ENCODE peak calls at places on chromosome 1, in eight cellular contexts. K is heart left ventricle, O is HCT116, I is sigmoid colon, G is AG09309, B is stomach, J is AG04449, Y is neuronal stem cell. C is an unnamed sample.

GRCh38 chr1:34904236-34905097 is 25.0 kb downstream of the DLGAP3 start:
- DNase-seq in K (no peak), O (no peak), I (no peak), G (no peak), B (no peak), J (no peak), Y (no peak), C (no peak)

GRCh38 chr1:11273595-11274234 is 717 bp downstream of the UBIAD1 start:
- DNase-seq in K (no peak), O (no peak), I (no peak), G (no peak), B (no peak), J (no peak), Y (no peak), C (no peak)

GRCh38 chr1:22053018-22053860 is 730 bp downstream of the CDC42 start:
- DNase-seq in K (peak), O (no peak), I (peak), G (no peak), B (peak), J (peak), Y (peak), C (no peak)

GRCh38 chr1:202106340-202107284 is 16.1 kb upstream of the GPR37L1 start:
- DNase-seq in K (no peak), O (peak), I (no peak), G (no peak), B (peak), J (no peak), Y (no peak), C (no peak)

GRCh38 chr1:1470626-1471388 is 758 bp upstream of the ATAD3B start:
- DNase-seq in K (no peak), O (no peak), I (no peak), G (no peak), B (no peak), J (no peak), Y (no peak), C (no peak)

GRCh38 chr1:205348559-205349477 is 7.9 kb downstream of the KLHDC8A start:
- DNase-seq in K (no peak), O (no peak), I (no peak), G (no peak), B (no peak), J (no peak), Y (no peak), C (no peak)

GRCh38 chr1:9629445-9630201 is 21.9 kb upstream of the PIK3CD start:
- DNase-seq in K (peak), O (no peak), I (no peak), G (no peak), B (peak), J (no peak), Y (no peak), C (no peak)

GRCh38 chr1:51472349-51472748 is 46.7 kb downstream of the EPS15 start:
- DNase-seq in K (no peak), O (no peak), I (no peak), G (no peak), B (no peak), J (no peak), Y (no peak), C (no peak)

GRCh38 chr1:66444438-66445265 is 89.3 kb upstream of the SGIP1 start:
- DNase-seq in K (no peak), O (no peak), I (no peak), G (no peak), B (no peak), J (no peak), Y (no peak), C (no peak)

GRCh38 chr1:66443793-66444192 is 90.2 kb upstream of the SGIP1 start:
- DNase-seq in K (no peak), O (no peak), I (no peak), G (no peak), B (no peak), J (no peak), Y (no peak), C (no peak)

GRCh38 chr1:66450043-66450514 is 83.9 kb upstream of the SGIP1 start:
- DNase-seq in K (no peak), O (no peak), I (no peak), G (no peak), B (no peak), J (no peak), Y (no peak), C (no peak)

GRCh38 chr1:66445492-66446181 is 88.3 kb upstream of the SGIP1 start:
- DNase-seq in K (no peak), O (no peak), I (no peak), G (no peak), B (peak), J (no peak), Y (no peak), C (no peak)

DNA sequence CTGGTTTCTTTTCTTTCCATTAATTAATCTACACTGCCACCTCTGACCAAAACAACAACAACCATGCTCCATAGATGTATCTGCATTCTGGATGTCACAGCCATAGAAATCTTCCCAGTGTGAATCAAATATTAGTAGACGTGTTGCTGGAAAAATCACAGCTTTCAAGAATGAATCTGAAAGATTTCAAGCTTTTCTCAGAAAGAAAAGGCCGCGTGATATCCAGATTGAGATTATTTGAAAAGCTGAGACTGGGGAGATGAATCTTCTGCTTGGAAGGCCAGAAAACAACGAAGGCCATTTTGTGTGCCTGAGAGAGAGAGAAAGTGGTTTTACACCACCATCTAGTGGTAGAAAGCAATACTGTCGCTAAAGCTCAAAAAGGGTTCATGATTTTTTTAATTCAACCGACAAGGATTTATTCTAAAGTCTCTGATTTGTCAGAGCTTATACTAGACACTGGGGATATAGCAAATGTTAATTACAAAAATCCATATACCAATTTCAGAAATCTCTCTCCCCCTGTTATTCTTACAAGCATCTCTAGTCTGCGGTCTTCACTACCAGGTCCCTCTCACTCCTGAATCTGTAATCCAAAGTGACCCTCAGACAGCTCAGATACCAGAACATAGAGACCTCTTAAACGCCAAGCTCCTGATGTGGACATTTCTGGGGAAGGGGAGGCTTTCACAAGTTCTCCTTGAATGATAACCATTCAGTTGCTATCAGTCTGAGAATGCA is 87.5 kb upstream of the SGIP1 start:
- DNase-seq in K (no peak), O (peak), I (no peak), G (peak), B (no peak), J (peak), Y (peak), C (peak)
- H3K4me3 ChIP-seq in K (no peak), O (no peak), I (no peak), G (no peak), B (no peak), J (no peak), Y (no peak), C (no peak)

GRCh38 chr1:209805341-209805781 is 581 bp downstream of the IRF6 start:
- DNase-seq in K (no peak), O (no peak), I (no peak), G (no peak), B (peak), J (no peak), Y (no peak), C (no peak)
- H3K4me3 ChIP-seq in K (no peak), O (peak), I (peak), G (no peak), B (peak), J (peak), Y (no peak), C (peak)

GRCh38 chr1:110606784-110607662 is 865 bp upstream of the KCNA2 start:
- DNase-seq in K (peak), O (no peak), I (no peak), G (no peak), B (no peak), J (no peak), Y (peak), C (no peak)

GRCh38 chr1:110608247-110608646 is 2.1 kb upstream of the KCNA2 start:
- DNase-seq in K (no peak), O (no peak), I (no peak), G (no peak), B (no peak), J (no peak), Y (no peak), C (no peak)

GRCh38 chr1:110605901-110606783 is at the start of gene KCNA2:
- DNase-seq in K (peak), O (no peak), I (peak), G (no peak), B (peak), J (no peak), Y (peak), C (no peak)

GRCh38 chr1:110605446-110605845 is 712 bp downstream of the KCNA2 start:
- DNase-seq in K (no peak), O (no peak), I (no peak), G (no peak), B (no peak), J (no peak), Y (no peak), C (no peak)

DNA sequence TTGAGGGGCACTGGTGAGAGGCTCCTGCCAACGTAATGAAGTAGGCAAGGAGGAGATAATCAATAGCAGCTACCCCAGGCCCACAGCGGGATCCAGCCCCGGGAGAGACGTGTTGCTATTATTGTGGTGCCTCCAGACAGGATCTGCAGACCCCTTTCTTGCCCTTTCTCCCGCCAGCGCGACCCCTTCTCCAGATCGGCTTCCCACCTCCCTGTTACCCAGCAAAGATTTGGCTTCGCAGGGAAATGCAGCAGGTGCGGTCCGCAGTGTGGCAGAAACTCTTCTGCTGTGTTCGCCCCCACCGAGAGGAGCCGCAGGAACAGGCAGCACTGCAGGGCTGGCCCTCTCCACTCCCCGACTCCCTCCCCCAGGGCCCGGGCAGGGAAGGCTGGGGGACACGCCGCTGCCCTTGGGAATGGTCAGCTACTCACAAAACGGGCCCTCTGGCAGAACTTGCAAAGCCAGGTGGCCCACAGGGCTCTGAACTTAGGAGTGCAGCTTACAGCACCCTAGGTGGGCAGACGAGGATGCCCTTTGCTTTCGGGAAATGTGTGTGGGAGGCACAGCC is 1.6 kb upstream of the KCNA2 start:
- DNase-seq in K (no peak), O (no peak), I (no peak), G (no peak), B (no peak), J (no peak), Y (peak), C (no peak)
- H3K4me3 ChIP-seq in K (no peak), O (no peak), I (peak), G (no peak), B (peak), J (no peak), Y (no peak), C (no peak)

GRCh38 chr1:84541679-84542078 is 32.6 kb downstream of the CTBS start:
- DNase-seq in K (no peak), O (peak), I (no peak), G (no peak), B (no peak), J (no peak), Y (no peak), C (no peak)

GRCh38 chr1:84540759-84541158 is 33.5 kb downstream of the CTBS start:
- DNase-seq in K (no peak), O (no peak), I (no peak), G (peak), B (no peak), J (peak), Y (no peak), C (no peak)

GRCh38 chr1:84538599-84538998 is 32.2 kb upstream of the GNG5 start:
- DNase-seq in K (no peak), O (no peak), I (no peak), G (no peak), B (no peak), J (no peak), Y (no peak), C (no peak)

GRCh38 chr1:84539972-84540371 is 33.6 kb upstream of the GNG5 start:
- DNase-seq in K (no peak), O (no peak), I (no peak), G (no peak), B (no peak), J (no peak), Y (no peak), C (no peak)
- H3K4me3 ChIP-seq in K (no peak), O (no peak), I (no peak), G (no peak), B (no peak), J (no peak), Y (no peak), C (no peak)

GRCh38 chr1:152441756-152442155 is 27.7 kb upstream of the CRNN start:
- DNase-seq in K (no peak), O (no peak), I (no peak), G (no peak), B (no peak), J (no peak), Y (no peak), C (no peak)
- H3K4me3 ChIP-seq in K (no peak), O (no peak), I (no peak), G (no peak), B (no peak), J (no peak), Y (peak), C (no peak)

C was measured in HFF-Myc.